ENCODE peak calls at places on chromosome 4, in six cellular contexts. One of them, this sample, is unnamed.

GRCh38 chr4:75995727-75996126 is 5.0 kb upstream of the SDAD1 start:
- DNase-seq in K562: peak; percentile 47
- DNase-seq in GM12891: no peak
- DNase-seq in GM12878: no peak
- DNase-seq in H1: no peak
- DNase-seq in HepG2: peak; percentile 49
- DNase-seq in this sample: no peak

GRCh38 chr4:116015062-116015461 is 901.6 kb upstream of the NDST4 start:
- DNase-seq in K562: no peak
- DNase-seq in GM12891: no peak
- DNase-seq in GM12878: no peak
- DNase-seq in H1: no peak
- DNase-seq in HepG2: no peak
- DNase-seq in this sample: no peak

GRCh38 chr4:74821541-74821940 is 27.2 kb upstream of the BTC start:
- DNase-seq in K562: no peak
- DNase-seq in GM12891: no peak
- DNase-seq in GM12878: no peak
- DNase-seq in H1: no peak
- DNase-seq in HepG2: no peak
- DNase-seq in this sample: no peak

GRCh38 chr4:29153642-29154041 is 1566.5 kb upstream of the PCDH7 start:
- DNase-seq in K562: no peak
- DNase-seq in GM12891: no peak
- DNase-seq in GM12878: no peak
- DNase-seq in H1: no peak
- DNase-seq in HepG2: no peak
- DNase-seq in this sample: no peak

GRCh38 chr4:61500883-61501282 is 300.8 kb downstream of the ADGRL3 start:
- DNase-seq in K562: no peak
- DNase-seq in GM12891: no peak
- DNase-seq in GM12878: no peak
- DNase-seq in H1: no peak
- DNase-seq in HepG2: no peak
- DNase-seq in this sample: no peak

GRCh38 chr4:57612279-57612678 is 502.1 kb upstream of the IGFBP7 start:
- DNase-seq in K562: no peak
- DNase-seq in GM12891: no peak
- DNase-seq in GM12878: no peak
- DNase-seq in H1: no peak
- DNase-seq in HepG2: no peak
- DNase-seq in this sample: no peak

GRCh38 chr4:156568479-156568878 is 403.1 kb downstream of the PDGFC start:
- DNase-seq in K562: no peak
- DNase-seq in GM12891: no peak
- DNase-seq in GM12878: no peak
- DNase-seq in H1: no peak
- DNase-seq in HepG2: no peak
- DNase-seq in this sample: no peak

GRCh38 chr4:99808260-99808857 is 8.3 kb upstream of the DAPP1 start:
- DNase-seq in K562: peak; percentile 61
- DNase-seq in GM12891: peak; percentile 27
- DNase-seq in GM12878: no peak
- DNase-seq in H1: peak; percentile 83
- DNase-seq in HepG2: peak; percentile 49
- DNase-seq in this sample: peak; percentile 10

GRCh38 chr4:122293374-122294365 is 85.1 kb upstream of the ADAD1 start:
- DNase-seq in K562: no peak
- DNase-seq in GM12891: no peak
- DNase-seq in GM12878: no peak
- DNase-seq in H1: no peak
- DNase-seq in HepG2: no peak
- DNase-seq in this sample: no peak

GRCh38 chr4:109033993-109034392 is 268.5 kb downstream of the COL25A1 start:
- DNase-seq in K562: no peak
- DNase-seq in GM12891: no peak
- DNase-seq in GM12878: no peak
- DNase-seq in H1: no peak
- DNase-seq in HepG2: no peak
- DNase-seq in this sample: no peak

GRCh38 chr4:150004481-150004880 is 73.8 kb upstream of the DCLK2 start:
- DNase-seq in K562: no peak
- DNase-seq in GM12891: no peak
- DNase-seq in GM12878: no peak
- DNase-seq in H1: no peak
- DNase-seq in HepG2: no peak
- DNase-seq in this sample: no peak

GRCh38 chr4:185113340-185113739 is 29.7 kb upstream of the SLC25A4 start:
- DNase-seq in K562: no peak
- DNase-seq in GM12891: no peak
- DNase-seq in GM12878: no peak
- DNase-seq in H1: no peak
- DNase-seq in HepG2: no peak
- DNase-seq in this sample: no peak

GRCh38 chr4:108683479-108683878 is 33.1 kb downstream of the OSTC start:
- DNase-seq in K562: no peak
- DNase-seq in GM12891: no peak
- DNase-seq in GM12878: no peak
- DNase-seq in H1: no peak
- DNase-seq in HepG2: peak; percentile 15
- DNase-seq in this sample: no peak

GRCh38 chr4:47482326-47482725 is 2.7 kb upstream of the ATP10D start:
- DNase-seq in K562: no peak
- DNase-seq in GM12891: no peak
- DNase-seq in GM12878: no peak
- DNase-seq in H1: no peak
- DNase-seq in HepG2: no peak
- DNase-seq in this sample: no peak

GRCh38 chr4:85747871-85748491 is 273.0 kb downstream of the ARHGAP24 start:
- DNase-seq in K562: peak; percentile 40
- DNase-seq in GM12891: peak; percentile 26
- DNase-seq in GM12878: no peak
- DNase-seq in H1: no peak
- DNase-seq in HepG2: peak; percentile 53
- DNase-seq in this sample: no peak

GRCh38 chr4:33054161-33054560 is 2334.0 kb downstream of the PCDH7 start:
- DNase-seq in K562: no peak
- DNase-seq in GM12891: no peak
- DNase-seq in GM12878: no peak
- DNase-seq in H1: no peak
- DNase-seq in HepG2: no peak
- DNase-seq in this sample: no peak

GRCh38 chr4:159006202-159006601 is 96.7 kb upstream of the RAPGEF2 start:
- DNase-seq in K562: no peak
- DNase-seq in GM12891: no peak
- DNase-seq in GM12878: no peak
- DNase-seq in H1: no peak
- DNase-seq in HepG2: peak; percentile 88
- DNase-seq in this sample: no peak

GRCh38 chr4:175930471-175930870 is 118.4 kb upstream of the GPM6A start:
- DNase-seq in K562: no peak
- DNase-seq in GM12891: no peak
- DNase-seq in GM12878: no peak
- DNase-seq in H1: no peak
- DNase-seq in HepG2: no peak
- DNase-seq in this sample: no peak

GRCh38 chr4:87934973-87935372 is 40.5 kb upstream of the SPP1 start:
- DNase-seq in K562: no peak
- DNase-seq in GM12891: no peak
- DNase-seq in GM12878: no peak
- DNase-seq in H1: no peak
- DNase-seq in HepG2: no peak
- DNase-seq in this sample: no peak

GRCh38 chr4:56086561-56086960 is 137.8 kb downstream of the CEP135 start:
- DNase-seq in K562: no peak
- DNase-seq in GM12891: no peak
- DNase-seq in GM12878: no peak
- DNase-seq in H1: no peak
- DNase-seq in HepG2: no peak
- DNase-seq in this sample: no peak

GRCh38 chr4:10099521-10100325 is 16.9 kb downstream of the WDR1 start:
- DNase-seq in K562: no peak
- DNase-seq in GM12891: no peak
- DNase-seq in GM12878: no peak
- DNase-seq in H1: no peak
- DNase-seq in HepG2: no peak
- DNase-seq in this sample: no peak

GRCh38 chr4:120826449-120826848 is 96.1 kb downstream of the PRDM5 start:
- DNase-seq in K562: no peak
- DNase-seq in GM12891: no peak
- DNase-seq in GM12878: no peak
- DNase-seq in H1: no peak
- DNase-seq in HepG2: no peak
- DNase-seq in this sample: no peak

GRCh38 chr4:148239406-148239805 is 202.8 kb downstream of the NR3C2 start:
- DNase-seq in K562: no peak
- DNase-seq in GM12891: no peak
- DNase-seq in GM12878: no peak
- DNase-seq in H1: no peak
- DNase-seq in HepG2: no peak
- DNase-seq in this sample: no peak

GRCh38 chr4:1008840-1009646 is 2.4 kb upstream of the FGFRL1 start:
- DNase-seq in K562: no peak
- DNase-seq in GM12891: no peak
- DNase-seq in GM12878: no peak
- DNase-seq in H1: no peak
- DNase-seq in HepG2: no peak
- DNase-seq in this sample: no peak
- TF ChIP-seq TAF1 in K562: no peak
- TF ChIP-seq TAF1 in GM12891: no peak
- TF ChIP-seq TAF1 in GM12878: no peak
- TF ChIP-seq TAF1 in H1: no peak
- TF ChIP-seq TAF1 in HepG2: no peak
- TF ChIP-seq TAF1 in this sample: no peak

DNA sequence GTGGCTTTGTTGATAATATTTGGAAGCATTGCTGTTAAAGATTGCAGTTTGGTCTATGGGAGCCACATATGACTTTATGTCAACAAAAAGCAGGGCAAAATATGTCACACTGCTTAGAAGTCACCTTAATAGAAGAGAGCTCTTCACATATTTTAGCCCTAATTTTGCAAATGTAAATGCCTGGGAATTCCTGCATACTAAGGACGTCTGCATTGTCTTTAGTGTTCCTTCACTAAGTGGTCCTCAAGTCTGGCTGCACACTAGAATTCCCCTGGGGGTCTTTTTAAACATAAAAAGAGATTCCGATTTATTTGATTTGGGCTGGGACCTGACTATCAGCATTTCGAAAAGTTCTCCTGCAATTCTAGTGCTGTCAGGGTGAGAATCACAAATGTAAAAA is 495.1 kb upstream of the FAM241A start:
- DNase-seq in K562: no peak
- DNase-seq in GM12891: no peak
- DNase-seq in GM12878: no peak
- DNase-seq in H1: no peak
- DNase-seq in HepG2: no peak
- DNase-seq in this sample: no peak
- TF ChIP-seq POLR2A in K562: no peak
- TF ChIP-seq POLR2A in GM12891: no peak
- TF ChIP-seq POLR2A in GM12878: no peak
- TF ChIP-seq POLR2A in H1: no peak
- TF ChIP-seq POLR2A in HepG2: no peak
- TF ChIP-seq POLR2A in this sample: no peak

GRCh38 chr4:91304292-91304691 is 999.5 kb upstream of the GRID2 start:
- DNase-seq in K562: no peak
- DNase-seq in GM12891: no peak
- DNase-seq in GM12878: no peak
- DNase-seq in H1: no peak
- DNase-seq in HepG2: no peak
- DNase-seq in this sample: no peak
- TF ChIP-seq TAF1 in K562: no peak
- TF ChIP-seq TAF1 in GM12891: no peak
- TF ChIP-seq TAF1 in GM12878: no peak
- TF ChIP-seq TAF1 in H1: no peak
- TF ChIP-seq TAF1 in HepG2: no peak
- TF ChIP-seq TAF1 in this sample: no peak

GRCh38 chr4:113524505-113525186 is 236.9 kb downstream of the CAMK2D start:
- DNase-seq in K562: no peak
- DNase-seq in GM12891: no peak
- DNase-seq in GM12878: no peak
- DNase-seq in H1: no peak
- DNase-seq in HepG2: no peak
- DNase-seq in this sample: no peak

GRCh38 chr4:113524096-113524495 is 237.4 kb downstream of the CAMK2D start:
- DNase-seq in K562: no peak
- DNase-seq in GM12891: no peak
- DNase-seq in GM12878: peak; percentile 20
- DNase-seq in H1: no peak
- DNase-seq in HepG2: no peak
- DNase-seq in this sample: no peak

GRCh38 chr4:113522433-113522832 is 239.1 kb downstream of the CAMK2D start:
- DNase-seq in K562: no peak
- DNase-seq in GM12891: no peak
- DNase-seq in GM12878: no peak
- DNase-seq in H1: no peak
- DNase-seq in HepG2: no peak
- DNase-seq in this sample: no peak
- TF ChIP-seq POLR2A in K562: no peak
- TF ChIP-seq POLR2A in GM12891: no peak
- TF ChIP-seq POLR2A in GM12878: no peak
- TF ChIP-seq POLR2A in H1: no peak
- TF ChIP-seq POLR2A in HepG2: no peak
- TF ChIP-seq POLR2A in this sample: no peak

GRCh38 chr4:187413564-187414358 is 581.8 kb upstream of the ZFP42 start:
- DNase-seq in K562: no peak
- DNase-seq in GM12891: no peak
- DNase-seq in GM12878: no peak
- DNase-seq in H1: no peak
- DNase-seq in HepG2: no peak
- DNase-seq in this sample: no peak
- TF ChIP-seq TAF1 in K562: no peak
- TF ChIP-seq TAF1 in GM12891: no peak
- TF ChIP-seq TAF1 in GM12878: no peak
- TF ChIP-seq TAF1 in H1: no peak
- TF ChIP-seq TAF1 in HepG2: no peak
- TF ChIP-seq TAF1 in this sample: no peak

GRCh38 chr4:124711469-124712416 is 789 bp downstream of the ANKRD50 start:
- DNase-seq in K562: peak; percentile 65
- DNase-seq in GM12891: peak; percentile 13
- DNase-seq in GM12878: no peak
- DNase-seq in H1: peak; percentile 80
- DNase-seq in HepG2: peak; percentile 41
- DNase-seq in this sample: peak; percentile 1
- TF ChIP-seq POLR2A in K562: no peak
- TF ChIP-seq POLR2A in GM12891: no peak
- TF ChIP-seq POLR2A in GM12878: no peak
- TF ChIP-seq POLR2A in H1: peak; percentile 87
- TF ChIP-seq POLR2A in HepG2: no peak
- TF ChIP-seq POLR2A in this sample: no peak

This sample was measured in GM12892.